ENCODE peak calls at places on chromosomes 1 and 21, in eight cellular contexts. L is left lung; T is AG10803; V is body of pancreas; E is activated CD8-positive, alpha-beta T cell treated with anti-CD3 and anti-CD28 coated beads for 36 hours; Z is left ventricle myocardium inferior; S is adrenal gland; A is GM12865. Q is an unnamed sample.

GRCh38 chr1:199685369-199685768 is 342.1 kb upstream of the NR5A2 start:
- DNase-seq in A (no peak), E (no peak), T (peak; percentile 65), L (no peak), V (no peak), Z (no peak), S (no peak), Q (no peak)

GRCh38 chr1:12339861-12340557 is 110.2 kb downstream of the VPS13D start:
- DNase-seq in Z (no peak), L (no peak), E (no peak), A (no peak), S (no peak), V (no peak), T (no peak), Q (no peak)

GRCh38 chr1:54220004-54220811 is 20.2 kb downstream of the MRPL37 start:
- DNase-seq in T (peak; percentile 58), A (no peak), E (no peak), V (peak; percentile 85), S (peak; percentile 97), L (no peak), Z (peak; percentile 65), Q (no peak)

GRCh38 chr1:51961231-51961630 is 29.3 kb downstream of the RAB3B start:
- DNase-seq in S (no peak), T (no peak), E (no peak), A (no peak), L (no peak), Z (no peak), V (no peak), Q (no peak)

GRCh38 chr1:39205102-39205780 is 746 bp downstream of the MACF1 start:
- DNase-seq in S (no peak), A (peak; percentile 71), T (peak; percentile 75), Z (peak; percentile 37), L (no peak), V (no peak), E (peak; percentile 84), Q (no peak)

GRCh38 chr1:167995038-167995437 is 58.2 kb upstream of the MPC2 start:
- DNase-seq in L (no peak), A (no peak), S (no peak), E (no peak), V (no peak), T (no peak), Z (no peak), Q (no peak)

GRCh38 chr1:19325958-19326747 is 14.0 kb downstream of the SLC66A1 start:
- DNase-seq in E (no peak), L (no peak), V (no peak), A (no peak), T (no peak), S (peak; percentile 23), Z (no peak), Q (no peak)

GRCh38 chr1:115727706-115728249 is 40.7 kb downstream of the CASQ2 start:
- DNase-seq in E (no peak), L (peak; percentile 84), V (peak; percentile 31), A (no peak), T (peak; percentile 93), Z (peak; percentile 56), S (peak; percentile 49), Q (peak; percentile 50)

GRCh38 chr1:201450721-201451291 is 18.2 kb downstream of the PHLDA3 start:
- DNase-seq in S (peak; percentile 63), L (peak; percentile 83), A (peak; percentile 29), E (peak; percentile 36), Z (peak; percentile 73), V (peak; percentile 39), T (peak; percentile 67), Q (peak; percentile 26)

GRCh38 chr1:201444792-201445191 is 23.3 kb upstream of the TNNI1 start:
- DNase-seq in S (no peak), V (no peak), Z (no peak), A (no peak), E (no peak), T (no peak), L (no peak), Q (no peak)

GRCh38 chr1:201448981-201449380 is 20.0 kb downstream of the PHLDA3 start:
- DNase-seq in V (peak; percentile 23), S (no peak), E (no peak), A (no peak), L (no peak), Z (no peak), T (no peak), Q (peak; percentile 43)

GRCh38 chr1:201445300-201445699 is 23.7 kb downstream of the PHLDA3 start:
- DNase-seq in V (no peak), E (no peak), Z (no peak), T (no peak), S (no peak), A (no peak), L (no peak), Q (no peak)

GRCh38 chr1:201447911-201448871 is 20.8 kb downstream of the PHLDA3 start:
- DNase-seq in V (peak; percentile 82), Z (peak; percentile 81), S (peak; percentile 75), T (peak; percentile 75), E (peak; percentile 84), A (peak; percentile 87), L (peak; percentile 92), Q (peak; percentile 88)
- TF ChIP-seq CTCF in V (peak; percentile 80), Z (peak; percentile 91), S (peak; percentile 54), T (peak; percentile 80), E (peak; percentile 72), A (peak; percentile 93), L (peak; percentile 79), Q (peak; percentile 91)

DNA sequence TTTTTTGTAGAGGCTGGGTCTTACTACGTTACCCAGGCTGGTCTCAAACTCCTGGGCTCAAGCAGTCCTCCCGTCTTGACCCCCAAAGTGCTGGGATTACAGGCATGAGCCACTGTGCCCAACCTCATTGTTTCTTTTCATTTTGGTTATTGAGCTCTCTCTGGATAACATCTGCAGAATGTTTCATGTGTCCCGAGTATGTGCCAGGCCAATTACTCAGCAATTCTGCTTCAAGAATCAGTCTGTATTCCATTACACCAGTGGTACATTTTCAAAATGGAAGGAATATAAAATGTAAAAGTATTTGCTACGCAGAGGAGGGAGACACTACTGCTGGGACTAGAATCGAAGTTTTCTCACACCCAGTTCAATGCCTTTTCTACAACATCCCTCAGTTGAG is 1.7 kb upstream of the ELOA start:
- DNase-seq in Z (no peak), E (no peak), V (no peak), L (no peak), T (peak; percentile 48), A (no peak), S (peak; percentile 3), Q (no peak)
- TF ChIP-seq CTCF in Z (no peak), E (no peak), V (no peak), L (no peak), T (no peak), A (no peak), S (no peak), Q (no peak)

DNA sequence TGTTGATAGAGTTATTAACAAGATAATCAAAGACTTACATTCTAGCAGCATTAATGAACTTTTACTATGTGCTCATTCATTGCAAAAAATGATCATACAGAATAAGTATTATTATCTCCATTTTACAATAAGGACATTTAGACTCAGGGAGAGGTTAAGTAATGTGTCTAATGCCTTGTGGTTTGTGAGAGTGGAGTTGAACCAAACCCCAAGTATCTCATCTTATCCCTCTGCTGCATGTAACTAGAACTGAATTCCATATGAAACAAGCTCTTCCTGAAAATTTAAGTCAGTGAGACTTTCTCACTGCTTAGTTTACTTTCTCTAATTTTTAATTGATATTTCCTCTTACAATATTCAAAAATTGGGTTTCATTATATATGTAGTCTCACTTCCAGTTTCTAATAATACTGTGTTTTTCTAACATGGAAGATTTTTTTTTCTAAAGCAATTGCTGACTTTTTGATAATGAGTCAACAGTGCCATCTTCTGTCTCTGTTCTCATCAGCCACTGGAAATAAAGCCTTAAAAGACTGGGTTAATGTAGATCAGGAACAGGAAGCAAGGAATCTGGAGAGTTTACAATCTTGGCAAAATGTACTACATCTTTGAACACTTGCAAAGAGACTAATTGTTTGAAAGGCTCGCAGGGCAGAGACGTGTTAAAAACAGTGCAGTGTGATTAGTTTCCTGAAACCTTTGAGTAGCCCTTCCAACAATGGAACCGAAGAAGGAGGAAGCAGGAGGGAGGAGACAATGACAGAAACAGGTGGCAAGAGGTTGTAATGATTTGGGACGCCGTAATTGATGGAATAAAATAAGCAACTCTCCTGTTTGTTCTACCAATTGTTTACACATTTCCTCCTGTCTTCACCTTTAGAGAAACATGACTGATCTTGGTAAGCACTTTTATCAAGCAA is 567.6 kb downstream of the MRPL39 start:
- DNase-seq in E (no peak), Z (no peak), V (no peak), L (no peak), T (peak; percentile 17), S (no peak), A (peak; percentile 73), Q (no peak)
- TF ChIP-seq CTCF in E (no peak), Z (peak; percentile 52), V (peak; percentile 13), L (no peak), T (no peak), S (peak; percentile 27), A (peak; percentile 38), Q (no peak)

GRCh38 chr21:45270306-45270821 is 17.3 kb downstream of the POFUT2 start:
- DNase-seq in Z (no peak), V (no peak), A (no peak), T (peak; percentile 7), S (peak; percentile 7), E (peak; percentile 24), L (no peak), Q (no peak)
- TF ChIP-seq CTCF in Z (no peak), V (no peak), A (no peak), T (no peak), S (no peak), E (no peak), L (no peak), Q (no peak)

DNA sequence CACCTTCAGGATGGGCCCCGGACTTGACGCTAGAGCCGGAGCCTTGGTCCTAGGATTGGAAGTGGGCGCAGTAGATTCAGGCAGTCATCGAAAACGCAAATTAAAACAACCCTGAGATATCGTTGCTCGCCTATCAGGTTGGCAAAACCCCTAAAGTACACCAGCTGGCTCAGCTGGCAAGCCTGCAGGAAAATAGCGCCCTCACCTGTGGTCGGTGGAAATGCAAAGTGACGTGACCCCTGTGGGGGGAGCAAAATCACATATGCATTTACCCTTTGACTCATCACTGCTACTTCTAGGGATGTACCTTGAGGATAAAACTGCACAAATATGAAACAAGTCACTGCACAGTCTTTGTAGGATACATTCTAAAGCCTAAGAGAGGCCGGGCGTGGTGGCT is 170.3 kb upstream of the TMEM51 start:
- DNase-seq in L (no peak), Z (no peak), T (no peak), S (no peak), A (no peak), E (no peak), V (no peak), Q (no peak)
- TF ChIP-seq CTCF in L (no peak), Z (no peak), T (peak; percentile 5), S (no peak), A (peak; percentile 14), E (peak; percentile 6), V (no peak), Q (no peak)

Q was measured in Calu3.